ENCODE peak calls at places on chromosomes 1 and 21, in five cellular contexts. B, D, P, N and O are unnamed samples.

GRCh38 chr1:239814306-239814881 is 277.3 kb upstream of the FMN2 start:
- DNase-seq in B (peak), D (peak), P (no peak), N (no peak), O (no peak)

GRCh38 chr1:117312453-117313138 is 54.7 kb upstream of the MAN1A2 start:
- DNase-seq in B (peak), D (no peak), P (no peak), N (peak), O (peak)

GRCh38 chr1:40256401-40257084 is 1.5 kb upstream of the ZMPSTE24 start:
- DNase-seq in B (no peak), D (no peak), P (no peak), N (no peak), O (no peak)

GRCh38 chr1:13930151-13930550 is 230.2 kb downstream of the PRDM2 start:
- DNase-seq in B (peak), D (peak), P (no peak), N (peak), O (no peak)

GRCh38 chr1:156838972-156839371 is 19.9 kb downstream of the INSRR start:
- DNase-seq in B (no peak), D (no peak), P (no peak), N (no peak), O (no peak)

GRCh38 chr21:36513430-36513829 is 33.5 kb upstream of the CLDN14 start:
- DNase-seq in B (no peak), D (no peak), P (no peak), N (no peak), O (no peak)

GRCh38 chr1:222390181-222390580 is 157.7 kb downstream of the HHIPL2 start:
- DNase-seq in B (no peak), D (no peak), P (no peak), N (no peak), O (no peak)

GRCh38 chr1:43279161-43279560 is 6.2 kb downstream of the C1orf210 start:
- DNase-seq in B (no peak), D (no peak), P (no peak), N (no peak), O (no peak)

GRCh38 chr1:94408104-94408503 is 10.1 kb upstream of the ABCD3 start:
- DNase-seq in B (no peak), D (no peak), P (no peak), N (no peak), O (no peak)

GRCh38 chr1:5526822-5527551 is 465.2 kb downstream of the NPHP4 start:
- DNase-seq in B (no peak), D (no peak), P (no peak), N (no peak), O (no peak)

GRCh38 chr1:29171089-29171488 is 10.6 kb downstream of the SRSF4 start:
- DNase-seq in B (no peak), D (no peak), P (peak), N (no peak), O (no peak)

GRCh38 chr1:164534863-164535590 is 24.0 kb upstream of the PBX1 start:
- DNase-seq in B (no peak), D (no peak), P (no peak), N (no peak), O (no peak)

GRCh38 chr1:200150721-200151120 is 123.2 kb downstream of the NR5A2 start:
- DNase-seq in B (no peak), D (no peak), P (peak), N (peak), O (peak)

GRCh38 chr1:7280257-7280656 is 490.8 kb upstream of the VAMP3 start:
- DNase-seq in B (no peak), D (no peak), P (no peak), N (no peak), O (no peak)

DNA sequence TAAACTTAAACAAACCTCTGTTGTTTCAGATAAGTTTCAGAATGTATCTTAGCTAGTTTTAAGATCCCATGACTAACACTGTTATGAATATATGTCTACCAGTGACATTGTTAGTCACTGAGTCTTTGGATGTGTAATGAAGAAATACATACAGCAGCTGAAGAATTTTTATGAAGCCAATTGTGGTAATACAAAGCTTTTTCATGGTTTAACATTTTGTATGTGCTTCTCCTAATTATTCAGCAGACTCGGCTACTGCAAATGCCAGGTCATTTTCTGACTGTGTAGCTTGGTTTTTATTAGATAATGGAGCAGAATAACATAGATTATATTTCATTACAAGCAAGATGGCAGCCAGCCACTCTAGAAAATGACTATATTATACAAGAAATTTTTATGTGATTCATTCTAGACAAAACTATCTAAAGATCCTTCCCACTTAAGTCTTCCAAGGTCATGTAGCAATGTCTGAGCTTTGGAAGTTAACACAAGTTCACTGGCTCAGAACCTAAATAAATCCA is 147.8 kb downstream of the TNFSF18 start:
- DNase-seq in B (no peak), D (no peak), P (no peak), N (no peak), O (no peak)
- TF ChIP-seq JUND in B (no peak), D (no peak), P (no peak), N (no peak), O (no peak)

GRCh38 chr1:25880518-25880917 is 5.0 kb upstream of the PAQR7 start:
- DNase-seq in B (no peak), D (no peak), P (no peak), N (no peak), O (no peak)

GRCh38 chr1:25877155-25877554 is 1.6 kb upstream of the PAQR7 start:
- DNase-seq in B (no peak), D (no peak), P (no peak), N (no peak), O (no peak)

GRCh38 chr1:25881266-25881665 is 5.8 kb upstream of the PAQR7 start:
- DNase-seq in B (no peak), D (no peak), P (no peak), N (no peak), O (no peak)

GRCh38 chr1:25878690-25879089 is 3.2 kb upstream of the PAQR7 start:
- DNase-seq in B (no peak), D (no peak), P (no peak), N (no peak), O (no peak)

DNA sequence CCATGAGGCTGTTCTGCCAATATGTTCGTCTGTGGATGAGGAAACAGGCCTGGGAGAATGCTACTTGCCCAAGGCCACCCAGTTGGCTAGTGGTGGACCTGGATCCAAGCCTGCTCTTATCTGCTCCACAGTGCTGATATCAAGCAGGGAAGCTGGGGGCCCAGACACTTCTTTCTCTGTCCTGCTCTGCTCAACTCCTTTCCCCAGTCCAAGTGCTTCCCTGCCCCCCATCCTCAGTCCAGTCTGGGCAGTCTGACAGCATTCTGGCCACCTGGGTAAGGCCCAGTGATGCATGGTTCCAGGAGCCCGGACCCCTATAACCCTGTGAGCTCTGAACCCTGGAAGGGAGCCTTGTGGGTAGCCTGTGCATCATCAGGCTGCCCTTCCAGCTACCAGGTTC is 4.2 kb upstream of the PAQR7 start:
- DNase-seq in B (no peak), D (no peak), P (no peak), N (no peak), O (no peak)
- TF ChIP-seq JUND in B (no peak), D (no peak), P (no peak), N (no peak), O (no peak)

GRCh38 chr1:155026588-155026987 is 7.0 kb downstream of the DCST2 start:
- DNase-seq in B (no peak), D (no peak), P (no peak), N (no peak), O (no peak)
- TF ChIP-seq JUND in B (no peak), D (no peak), P (no peak), N (peak), O (no peak)

DNA sequence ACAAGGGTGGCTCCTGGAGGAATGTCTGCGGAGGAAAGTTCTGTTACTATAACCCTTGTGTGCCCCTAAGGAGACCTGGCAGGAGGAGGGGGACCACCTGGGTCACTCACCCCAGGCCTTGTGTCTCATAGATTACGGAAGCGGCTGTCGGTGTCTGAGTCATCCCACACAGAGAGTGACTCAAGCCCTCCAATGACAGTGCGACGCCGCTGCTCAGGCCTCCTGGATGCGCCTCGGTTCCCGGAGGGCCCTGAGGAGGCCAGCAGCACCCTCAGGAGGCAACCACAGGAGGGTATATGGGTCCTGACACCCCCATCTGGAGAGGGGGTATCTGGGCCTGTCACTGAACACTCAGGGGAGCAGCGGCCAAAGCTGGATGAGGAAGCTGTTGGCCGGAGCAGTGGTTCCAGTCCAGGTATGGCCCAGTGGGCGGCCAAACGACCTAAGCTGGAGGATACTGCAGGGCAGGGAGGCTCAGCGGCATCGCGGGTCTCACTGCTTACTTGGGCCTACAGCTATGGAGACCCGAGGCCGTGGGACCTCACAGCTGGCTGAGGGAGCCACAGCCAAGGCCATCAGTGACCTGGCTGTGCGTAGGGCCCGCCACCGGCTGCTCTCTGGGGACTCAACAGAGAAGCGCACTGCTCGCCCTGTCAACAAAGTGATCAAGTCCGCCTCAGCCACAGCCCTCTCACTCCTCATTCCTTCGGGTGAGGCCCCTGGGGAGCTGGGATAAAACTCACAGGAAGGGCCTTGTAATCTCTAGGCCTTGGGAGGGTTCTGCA is 101.4 kb downstream of the PIK3R3 start:
- DNase-seq in B (no peak), D (no peak), P (no peak), N (no peak), O (no peak)
- TF ChIP-seq JUND in B (no peak), D (no peak), P (no peak), N (no peak), O (no peak)

GRCh38 chr1:98556521-98557158 is 104.9 kb upstream of the SNX7 start:
- DNase-seq in B (peak), D (no peak), P (no peak), N (peak), O (no peak)
- TF ChIP-seq JUND in B (no peak), D (no peak), P (no peak), N (no peak), O (no peak)

DNA sequence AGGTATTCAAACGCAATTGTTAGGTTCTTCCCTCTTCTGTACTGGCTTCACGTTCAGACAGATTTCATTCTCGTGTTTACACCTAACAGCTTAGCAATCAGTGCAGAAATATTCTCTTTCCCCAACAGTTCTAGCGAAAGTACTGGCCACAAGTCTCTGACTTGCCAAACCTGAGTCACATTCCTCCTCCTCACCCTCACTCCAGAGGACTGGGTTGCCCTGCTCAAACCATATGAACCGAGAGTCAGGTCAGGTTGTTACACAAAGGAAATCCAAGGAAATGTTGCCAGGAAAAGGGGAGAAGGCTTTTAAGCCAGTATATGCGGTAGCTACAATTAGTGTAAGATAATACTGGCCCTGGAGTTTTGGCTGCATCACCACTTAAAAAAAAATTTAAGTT is 282.5 kb downstream of the RGS7 start:
- DNase-seq in B (no peak), D (no peak), P (no peak), N (no peak), O (no peak)
- TF ChIP-seq JUND in B (no peak), D (no peak), P (no peak), N (no peak), O (no peak)

GRCh38 chr1:30327370-30328099 is 395.9 kb downstream of the MATN1 start:
- DNase-seq in B (no peak), D (no peak), P (no peak), N (no peak), O (no peak)
- TF ChIP-seq JUND in B (no peak), D (no peak), P (no peak), N (no peak), O (no peak)

DNA sequence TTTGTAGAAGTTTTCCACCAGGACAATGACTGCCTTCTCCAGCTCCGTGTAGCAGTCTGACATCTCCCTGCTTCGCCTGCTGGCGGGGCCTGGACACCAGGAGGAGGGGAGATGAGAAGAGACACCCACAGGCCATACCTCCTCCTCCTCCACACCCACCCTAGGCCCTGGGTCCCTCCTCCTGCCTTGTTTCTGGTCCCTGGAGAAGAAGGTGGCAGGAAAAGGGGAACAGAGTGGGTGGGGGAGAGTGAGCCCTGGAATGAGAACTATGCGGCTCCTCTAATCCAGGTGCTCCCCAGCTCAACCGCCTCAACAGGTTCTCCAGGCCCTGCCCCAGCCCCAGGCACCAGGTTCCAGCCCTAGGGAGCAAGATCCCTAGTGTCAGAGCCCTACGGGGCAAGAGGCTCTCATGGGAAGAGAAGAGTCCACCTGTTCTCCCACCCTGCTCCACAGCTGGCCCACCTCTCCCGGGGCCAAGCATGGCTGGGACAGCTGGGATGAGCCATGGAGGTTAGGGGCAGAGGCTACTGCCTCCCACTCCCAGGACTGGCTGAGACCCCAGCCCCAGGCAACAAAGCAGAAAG is 4.8 kb downstream of the S100A16 start:
- DNase-seq in B (no peak), D (no peak), P (no peak), N (no peak), O (peak)
- TF ChIP-seq JUND in B (no peak), D (no peak), P (no peak), N (no peak), O (no peak)

DNA sequence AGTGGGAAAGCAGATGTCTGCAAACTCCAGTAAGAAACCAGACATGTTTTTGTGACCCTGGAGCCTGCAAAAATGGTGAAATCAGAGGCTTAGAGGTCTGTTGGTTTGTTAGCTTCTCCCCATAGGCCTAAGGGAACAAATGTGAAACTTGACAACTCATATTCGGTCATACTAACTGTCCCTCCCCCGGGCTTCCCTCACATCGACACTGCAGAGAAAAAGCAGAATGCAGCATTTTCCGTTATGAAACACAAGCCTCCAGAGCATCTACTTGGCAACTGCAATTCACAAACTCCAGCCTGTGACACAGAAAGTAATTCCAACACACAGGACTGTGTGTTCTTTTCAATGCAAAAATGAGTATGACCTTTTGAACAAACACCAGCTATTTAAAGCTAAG is 3.7 kb downstream of the KCNA2 start:
- DNase-seq in B (no peak), D (no peak), P (no peak), N (no peak), O (no peak)
- TF ChIP-seq JUND in B (no peak), D (no peak), P (no peak), N (no peak), O (no peak)

GRCh38 chr1:12570291-12570690 is 47.7 kb downstream of the DHRS3 start:
- DNase-seq in B (no peak), D (no peak), P (no peak), N (no peak), O (no peak)

GRCh38 chr1:12574757-12575139 is 43.3 kb downstream of the DHRS3 start:
- DNase-seq in B (no peak), D (no peak), P (no peak), N (no peak), O (no peak)

GRCh38 chr1:12577020-12577419 is 41.0 kb downstream of the DHRS3 start:
- DNase-seq in B (no peak), D (no peak), P (no peak), N (no peak), O (no peak)

GRCh38 chr1:12572506-12572905 is 45.5 kb downstream of the DHRS3 start:
- DNase-seq in B (no peak), D (no peak), P (no peak), N (no peak), O (no peak)

GRCh38 chr1:12573015-12573825 is 44.8 kb downstream of the DHRS3 start:
- DNase-seq in B (no peak), D (no peak), P (no peak), N (no peak), O (no peak)
- TF ChIP-seq JUND in B (no peak), D (no peak), P (no peak), N (no peak), O (no peak)